ENCODE peak calls at places on chromosomes 13 and 19, in five cellular contexts. L, J, R, Y and F are unnamed samples.

GRCh38 chr19:29519931-29520330 is 5.9 kb upstream of the VSTM2B start:
- DNase-seq in L (no peak), J (no peak), R (no peak), Y (no peak), F (no peak)

GRCh38 chr13:28609936-28610335 is 49.0 kb upstream of the POMP start:
- DNase-seq in L (no peak), J (peak; percentile 48), R (no peak), Y (peak; percentile 39), F (no peak)

GRCh38 chr19:40928859-40929258 is 46.8 kb upstream of the CYP2A7 start:
- DNase-seq in L (no peak), J (no peak), R (peak; percentile 60), Y (no peak), F (no peak)

GRCh38 chr13:64718116-64718515 is 2512.0 kb downstream of the PCDH9 start:
- DNase-seq in L (no peak), J (no peak), R (no peak), Y (no peak), F (no peak)

GRCh38 chr19:39428309-39429112 is 7.2 kb downstream of the RPS16 start:
- DNase-seq in L (peak; percentile 52), J (peak; percentile 95), R (no peak), Y (peak; percentile 85), F (peak; percentile 91)

GRCh38 chr13:30984620-30985019 is 52.2 kb downstream of the TEX26 start:
- DNase-seq in L (no peak), J (no peak), R (no peak), Y (no peak), F (no peak)

GRCh38 chr19:21587117-21587461 is 81.7 kb downstream of the ZNF429 start:
- DNase-seq in L (no peak), J (no peak), R (no peak), Y (no peak), F (peak; percentile 56)

GRCh38 chr13:29496241-29496712 is 99.2 kb downstream of the SLC7A1 start:
- DNase-seq in L (peak; percentile 52), J (no peak), R (no peak), Y (no peak), F (no peak)

GRCh38 chr19:42553292-42554045 is 25.2 kb upstream of the CEACAM1 start:
- DNase-seq in L (peak; percentile 22), J (peak; percentile 79), R (no peak), Y (peak; percentile 85), F (no peak)

GRCh38 chr13:76972430-76972829 is 19.5 kb upstream of the CLN5 start:
- DNase-seq in L (no peak), J (no peak), R (no peak), Y (no peak), F (no peak)

GRCh38 chr19:7833225-7834156 is 3.5 kb downstream of the EVI5L start:
- DNase-seq in L (peak; percentile 93), J (peak; percentile 64), R (peak; percentile 66), Y (peak; percentile 90), F (peak; percentile 22)

GRCh38 chr13:53089951-53090350 is 61.3 kb downstream of the OLFM4 start:
- DNase-seq in L (no peak), J (no peak), R (no peak), Y (no peak), F (no peak)

GRCh38 chr13:40271931-40272775 is 394.3 kb downstream of the FOXO1 start:
- DNase-seq in L (peak; percentile 49), J (peak; percentile 93), R (no peak), Y (peak; percentile 82), F (no peak)

GRCh38 chr13:26968431-26969335 is 202.9 kb downstream of the USP12 start:
- DNase-seq in L (peak; percentile 76), J (peak; percentile 29), R (no peak), Y (peak; percentile 32), F (no peak)

GRCh38 chr19:31378404-31378803 is 29.2 kb upstream of the TSHZ3 start:
- DNase-seq in L (no peak), J (peak; percentile 98), R (peak; percentile 6), Y (peak; percentile 90), F (no peak)

GRCh38 chr19:6060600-6061391 is 49.5 kb downstream of the RFX2 start:
- DNase-seq in L (no peak), J (peak; percentile 91), R (peak; percentile 94), Y (peak; percentile 71), F (peak; percentile 49)

GRCh38 chr19:6292006-6292405 is 12.2 kb upstream of the MLLT1 start:
- DNase-seq in L (no peak), J (no peak), R (peak; percentile 54), Y (no peak), F (no peak)

GRCh38 chr13:94416454-94417080 is 62.9 kb downstream of the DCT start:
- DNase-seq in L (no peak), J (peak; percentile 39), R (peak; percentile 44), Y (peak; percentile 43), F (peak; percentile 62)

GRCh38 chr19:33282036-33282686 is 20.2 kb downstream of the CEBPA start:
- DNase-seq in L (no peak), J (no peak), R (no peak), Y (peak; percentile 19), F (no peak)

GRCh38 chr19:50178320-50178719 is 15.2 kb upstream of the IZUMO2 start:
- DNase-seq in L (no peak), J (no peak), R (no peak), Y (no peak), F (no peak)

GRCh38 chr19:52464798-52465470 is 11.6 kb downstream of the ZNF578 start:
- DNase-seq in L (no peak), J (no peak), R (peak; percentile 64), Y (peak; percentile 1), F (peak; percentile 61)

GRCh38 chr19:50495020-50495531 is 15.9 kb downstream of the JOSD2 start:
- DNase-seq in L (no peak), J (no peak), R (no peak), Y (no peak), F (no peak)

GRCh38 chr19:5026706-5027273 is 57.9 kb downstream of the KDM4B start:
- DNase-seq in L (no peak), J (no peak), R (no peak), Y (no peak), F (peak; percentile 84)

GRCh38 chr13:21528616-21529015 is 69.5 kb upstream of the ZDHHC20 start:
- DNase-seq in L (no peak), J (peak; percentile 94), R (no peak), Y (peak; percentile 48), F (no peak)

GRCh38 chr13:101127741-101128353 is 288.5 kb downstream of the NALCN start:
- DNase-seq in L (no peak), J (peak; percentile 27), R (peak; percentile 37), Y (peak; percentile 66), F (peak; percentile 38)

GRCh38 chr13:107650081-107650701 is 565.1 kb downstream of the LIG4 start:
- DNase-seq in L (peak; percentile 53), J (peak; percentile 50), R (peak; percentile 40), Y (peak; percentile 77), F (peak; percentile 40)

GRCh38 chr13:75196112-75196855 is 285.7 kb downstream of the TBC1D4 start:
- DNase-seq in L (no peak), J (peak; percentile 36), R (no peak), Y (peak; percentile 7), F (no peak)

GRCh38 chr13:42354246-42355117 is 82.5 kb downstream of the AKAP11 start:
- DNase-seq in L (no peak), J (peak; percentile 91), R (peak; percentile 2), Y (peak; percentile 69), F (no peak)

GRCh38 chr13:41900918-41901317 is 60.0 kb downstream of the VWA8 start:
- DNase-seq in L (no peak), J (no peak), R (no peak), Y (peak; percentile 20), F (no peak)

GRCh38 chr19:50858896-50859295 is 4.2 kb downstream of the KLK3 start:
- DNase-seq in L (no peak), J (no peak), R (no peak), Y (no peak), F (peak; percentile 89)

GRCh38 chr19:6373096-6373812 is 660 bp downstream of the ALKBH7 start:
- DNase-seq in L (peak; percentile 99), J (peak; percentile 95), R (peak; percentile 99), Y (peak; percentile 99), F (peak; percentile 98)

GRCh38 chr19:54431255-54431838 is 16.1 kb downstream of the TTYH1 start:
- DNase-seq in L (peak; percentile 80), J (peak; percentile 52), R (no peak), Y (no peak), F (no peak)

GRCh38 chr13:96100457-96101220 is 10.7 kb downstream of the HS6ST3 start:
- DNase-seq in L (no peak), J (no peak), R (no peak), Y (no peak), F (no peak)

GRCh38 chr13:20151612-20152011 is 9.2 kb downstream of the GJA3 start:
- DNase-seq in L (no peak), J (no peak), R (no peak), Y (no peak), F (no peak)
- H3K27me3 ChIP-seq in L (peaks cover 86% of the 10 kb centered on the region), J (peaks cover 13% of the 10 kb centered on the region), R (peaks cover 10% of the 10 kb centered on the region), Y (no peaks in the 10 kb centered on the region), F (no peaks in the 10 kb centered on the region)

GRCh38 chr13:37209621-37210020 is 104.2 kb upstream of the CSNK1A1L start:
- DNase-seq in L (no peak), J (peak; percentile 53), R (no peak), Y (peak; percentile 48), F (no peak)

GRCh38 chr13:37208052-37208451 is 102.6 kb upstream of the CSNK1A1L start:
- DNase-seq in L (no peak), J (peak; percentile 4), R (no peak), Y (no peak), F (no peak)

GRCh38 chr13:37211542-37211941 is 106.1 kb upstream of the CSNK1A1L start:
- DNase-seq in L (no peak), J (no peak), R (no peak), Y (no peak), F (no peak)

GRCh38 chr13:37202264-37202663 is 96.8 kb upstream of the CSNK1A1L start:
- DNase-seq in L (no peak), J (peak; percentile 53), R (no peak), Y (peak; percentile 16), F (no peak)

GRCh38 chr13:37207646-37208045 is 102.2 kb upstream of the CSNK1A1L start:
- DNase-seq in L (no peak), J (peak; percentile 26), R (no peak), Y (no peak), F (no peak)
- H3K4me3 ChIP-seq in L (no peak overlapping the region), J (no peak overlapping the region), R (no peak overlapping the region), Y (no peak overlapping the region), F (no peak overlapping the region)

GRCh38 chr19:11948646-11949045 is 16.2 kb upstream of the ZNF763 start:
- DNase-seq in L (no peak), J (no peak), R (no peak), Y (no peak), F (no peak)
- H3K36me3 ChIP-seq in L (peaks cover 90% of the 10 kb centered on the region), J (peaks cover 5% of the 10 kb centered on the region), R (peaks cover 65% of the 10 kb centered on the region), Y (peaks cover 64% of the 10 kb centered on the region), F (peaks cover 26% of the 10 kb centered on the region)

GRCh38 chr19:43806848-43807247 is 4.6 kb upstream of the LYPD5 start:
- DNase-seq in L (no peak), J (no peak), R (no peak), Y (no peak), F (no peak)
- H3K27me3 ChIP-seq in L (peaks cover 22% of the 10 kb centered on the region), J (no peaks in the 10 kb centered on the region), R (no peaks in the 10 kb centered on the region), Y (no peaks in the 10 kb centered on the region), F (no peaks in the 10 kb centered on the region)

GRCh38 chr13:47901451-47901850 is 99.6 kb downstream of the SUCLA2 start:
- DNase-seq in L (no peak), J (peak; percentile 76), R (peak; percentile 4), Y (peak; percentile 54), F (no peak)
- H3K4me3 ChIP-seq in L (no peak overlapping the region), J (no peak overlapping the region), R (no peak overlapping the region), Y (no peak overlapping the region), F (no peak overlapping the region)

GRCh38 chr13:114179087-114179658 is at the start of gene CFAP97D2:
- DNase-seq in L (no peak), J (no peak), R (peak; percentile 9), Y (no peak), F (peak; percentile 71)
- H3K36me3 ChIP-seq in L (no peaks in the 10 kb centered on the region), J (no peaks in the 10 kb centered on the region), R (no peaks in the 10 kb centered on the region), Y (no peaks in the 10 kb centered on the region), F (no peaks in the 10 kb centered on the region)

GRCh38 chr13:111577956-111578595 is 257.6 kb downstream of the TEX29 start:
- DNase-seq in L (no peak), J (no peak), R (no peak), Y (no peak), F (peak; percentile 20)
- H3K27me3 ChIP-seq in L (peaks cover 8% of the 10 kb centered on the region), J (no peaks in the 10 kb centered on the region), R (no peaks in the 10 kb centered on the region), Y (no peaks in the 10 kb centered on the region), F (no peaks in the 10 kb centered on the region)